ENCODE peak calls at places on chromosomes 3 and 15, in eight cellular contexts. One of them, this sample, is unnamed.
A peak's percentile ranks its signal among the peaks of the same experiment; 100 is the strongest.

GRCh38 chr3:44326035-44326434 is 12.5 kb upstream of the TCAIM start:
- DNase-seq in CD4-positive, alpha-beta memory T cell: no peak
- DNase-seq in H9: no peak
- DNase-seq in IMR-90: peak; percentile 55
- DNase-seq in neuronal stem cell: no peak
- DNase-seq in hepatocyte: no peak
- DNase-seq in sigmoid colon: no peak
- DNase-seq in substantia nigra: no peak
- DNase-seq in this sample: no peak

GRCh38 chr15:71806452-71806931 is 3.9 kb upstream of the NR2E3 start:
- DNase-seq in CD4-positive, alpha-beta memory T cell: no peak
- DNase-seq in H9: no peak
- DNase-seq in IMR-90: peak; percentile 69
- DNase-seq in neuronal stem cell: no peak
- DNase-seq in hepatocyte: no peak
- DNase-seq in sigmoid colon: no peak
- DNase-seq in substantia nigra: no peak
- DNase-seq in this sample: no peak

GRCh38 chr3:71662056-71662455 is 63.1 kb downstream of the EIF4E3 start:
- DNase-seq in CD4-positive, alpha-beta memory T cell: no peak
- DNase-seq in H9: no peak
- DNase-seq in IMR-90: no peak
- DNase-seq in neuronal stem cell: no peak
- DNase-seq in hepatocyte: no peak
- DNase-seq in sigmoid colon: no peak
- DNase-seq in substantia nigra: no peak
- DNase-seq in this sample: no peak

GRCh38 chr3:140388525-140388924 is 289.3 kb upstream of the TRIM42 start:
- DNase-seq in CD4-positive, alpha-beta memory T cell: no peak
- DNase-seq in H9: no peak
- DNase-seq in IMR-90: no peak
- DNase-seq in neuronal stem cell: no peak
- DNase-seq in hepatocyte: no peak
- DNase-seq in sigmoid colon: no peak
- DNase-seq in substantia nigra: no peak
- DNase-seq in this sample: no peak

GRCh38 chr3:136778865-136779264 is 26.7 kb upstream of the STAG1 start:
- DNase-seq in CD4-positive, alpha-beta memory T cell: no peak
- DNase-seq in H9: no peak
- DNase-seq in IMR-90: peak; percentile 19
- DNase-seq in neuronal stem cell: no peak
- DNase-seq in hepatocyte: no peak
- DNase-seq in sigmoid colon: no peak
- DNase-seq in substantia nigra: no peak
- DNase-seq in this sample: no peak

GRCh38 chr15:81014446-81015093 is 13.8 kb downstream of the TLNRD1 start:
- DNase-seq in CD4-positive, alpha-beta memory T cell: no peak
- DNase-seq in H9: no peak
- DNase-seq in IMR-90: no peak
- DNase-seq in neuronal stem cell: no peak
- DNase-seq in hepatocyte: no peak
- DNase-seq in sigmoid colon: no peak
- DNase-seq in substantia nigra: no peak
- DNase-seq in this sample: no peak

GRCh38 chr15:59999064-59999377 is 5.1 kb upstream of the FOXB1 start:
- DNase-seq in CD4-positive, alpha-beta memory T cell: no peak
- DNase-seq in H9: peak; percentile 67
- DNase-seq in IMR-90: no peak
- DNase-seq in neuronal stem cell: no peak
- DNase-seq in hepatocyte: no peak
- DNase-seq in sigmoid colon: no peak
- DNase-seq in substantia nigra: no peak
- DNase-seq in this sample: no peak

GRCh38 chr15:47184003-47184404 is 533.3 kb upstream of the SEMA6D start:
- DNase-seq in CD4-positive, alpha-beta memory T cell: no peak
- DNase-seq in H9: peak; percentile 69
- DNase-seq in IMR-90: no peak
- DNase-seq in neuronal stem cell: peak; percentile 31
- DNase-seq in hepatocyte: peak; percentile 65
- DNase-seq in sigmoid colon: no peak
- DNase-seq in substantia nigra: no peak
- DNase-seq in this sample: no peak

GRCh38 chr3:123629747-123630047 is 44.8 kb upstream of the HACD2 start:
- DNase-seq in CD4-positive, alpha-beta memory T cell: no peak
- DNase-seq in H9: no peak
- DNase-seq in IMR-90: no peak
- DNase-seq in neuronal stem cell: no peak
- DNase-seq in hepatocyte: no peak
- DNase-seq in sigmoid colon: no peak
- DNase-seq in substantia nigra: no peak
- DNase-seq in this sample: no peak

GRCh38 chr3:57961828-57962447 is 46.3 kb upstream of the FLNB start:
- DNase-seq in CD4-positive, alpha-beta memory T cell: no peak
- DNase-seq in H9: no peak
- DNase-seq in IMR-90: peak; percentile 61
- DNase-seq in neuronal stem cell: no peak
- DNase-seq in hepatocyte: no peak
- DNase-seq in sigmoid colon: no peak
- DNase-seq in substantia nigra: no peak
- DNase-seq in this sample: no peak

GRCh38 chr3:106332884-106333283 is 464.1 kb upstream of the CBLB start:
- DNase-seq in CD4-positive, alpha-beta memory T cell: no peak
- DNase-seq in H9: peak; percentile 34
- DNase-seq in IMR-90: peak; percentile 10
- DNase-seq in neuronal stem cell: no peak
- DNase-seq in hepatocyte: no peak
- DNase-seq in sigmoid colon: no peak
- DNase-seq in substantia nigra: no peak
- DNase-seq in this sample: no peak

DNA sequence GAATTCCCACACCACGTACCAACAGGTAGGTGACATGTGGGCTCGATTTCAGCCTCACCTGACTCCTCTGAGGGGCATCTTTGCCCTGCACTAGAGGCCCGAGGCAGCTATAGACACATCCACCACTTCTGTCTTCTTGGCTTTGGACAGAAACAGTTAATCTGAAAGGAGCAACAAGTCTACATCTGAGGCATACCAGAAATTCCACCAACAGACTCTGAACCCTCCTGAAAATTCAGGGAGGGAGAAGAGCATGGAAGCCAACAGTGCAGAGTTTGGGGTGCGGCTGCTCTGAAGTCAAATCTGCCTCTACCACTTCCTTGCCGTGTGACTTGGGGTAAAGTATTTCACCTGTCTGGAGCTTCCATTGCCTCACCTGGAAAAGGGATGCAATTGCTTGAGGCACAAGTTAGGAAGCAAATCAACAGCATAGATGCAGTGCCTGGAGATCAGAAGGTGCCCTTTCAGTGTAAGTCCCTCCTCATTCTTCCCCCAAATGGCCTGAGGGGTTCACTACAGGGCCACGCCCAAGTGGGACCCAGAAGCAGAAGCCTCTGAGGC is 119.8 kb downstream of the SHQ1 start:
- DNase-seq in CD4-positive, alpha-beta memory T cell: no peak
- DNase-seq in H9: no peak
- DNase-seq in IMR-90: no peak
- DNase-seq in neuronal stem cell: no peak
- DNase-seq in hepatocyte: no peak
- DNase-seq in sigmoid colon: no peak
- DNase-seq in substantia nigra: no peak
- DNase-seq in this sample: no peak
- H3K27ac ChIP-seq in CD4-positive, alpha-beta memory T cell: no peak overlapping the region
- H3K27ac ChIP-seq in H9: no peak overlapping the region
- H3K27ac ChIP-seq in IMR-90: no peak overlapping the region
- H3K27ac ChIP-seq in neuronal stem cell: no peak overlapping the region
- H3K27ac ChIP-seq in hepatocyte: no peak overlapping the region
- H3K27ac ChIP-seq in sigmoid colon: no peak overlapping the region
- H3K27ac ChIP-seq in substantia nigra: no peak overlapping the region
- H3K27ac ChIP-seq in this sample: no peak overlapping the region

DNA sequence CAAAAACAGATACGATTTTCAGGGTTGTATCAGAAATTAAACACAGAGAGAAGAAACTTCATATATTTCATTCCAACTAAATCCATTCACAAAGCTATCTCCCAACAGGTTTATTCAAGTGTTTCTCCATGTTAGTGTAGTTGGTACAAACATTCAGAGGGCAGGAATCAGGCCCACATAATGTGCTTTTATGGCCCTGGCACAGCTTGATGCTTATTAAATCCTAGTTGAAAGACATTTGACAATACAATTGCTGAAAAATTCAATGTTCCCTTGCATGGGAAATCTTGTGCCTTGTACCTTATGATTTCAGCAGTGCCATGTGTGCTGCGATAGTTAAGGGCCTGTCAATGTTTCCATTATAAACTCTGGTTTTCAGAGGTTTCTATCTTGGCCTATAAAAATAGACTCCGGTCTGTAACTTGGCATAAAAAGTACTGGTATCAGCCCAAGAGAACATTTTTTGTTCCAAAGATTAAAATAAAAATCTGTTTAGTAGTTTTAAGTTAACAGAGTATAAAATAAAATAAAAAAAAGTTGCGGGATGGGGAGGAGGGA is 207.2 kb downstream of the TBC1D5 start:
- DNase-seq in CD4-positive, alpha-beta memory T cell: no peak
- DNase-seq in H9: no peak
- DNase-seq in IMR-90: no peak
- DNase-seq in neuronal stem cell: no peak
- DNase-seq in hepatocyte: no peak
- DNase-seq in sigmoid colon: no peak
- DNase-seq in substantia nigra: no peak
- DNase-seq in this sample: no peak
- H3K27ac ChIP-seq in CD4-positive, alpha-beta memory T cell: no peak overlapping the region
- H3K27ac ChIP-seq in H9: no peak overlapping the region
- H3K27ac ChIP-seq in IMR-90: no peak overlapping the region
- H3K27ac ChIP-seq in neuronal stem cell: no peak overlapping the region
- H3K27ac ChIP-seq in hepatocyte: no peak overlapping the region
- H3K27ac ChIP-seq in sigmoid colon: no peak overlapping the region
- H3K27ac ChIP-seq in substantia nigra: no peak overlapping the region
- H3K27ac ChIP-seq in this sample: no peak overlapping the region

GRCh38 chr15:98764296-98764695 is 116.0 kb downstream of the IGF1R start:
- DNase-seq in CD4-positive, alpha-beta memory T cell: no peak
- DNase-seq in H9: no peak
- DNase-seq in IMR-90: no peak
- DNase-seq in neuronal stem cell: no peak
- DNase-seq in hepatocyte: no peak
- DNase-seq in sigmoid colon: no peak
- DNase-seq in substantia nigra: no peak
- DNase-seq in this sample: no peak

GRCh38 chr15:98758224-98758623 is 109.9 kb downstream of the IGF1R start:
- DNase-seq in CD4-positive, alpha-beta memory T cell: no peak
- DNase-seq in H9: no peak
- DNase-seq in IMR-90: no peak
- DNase-seq in neuronal stem cell: no peak
- DNase-seq in hepatocyte: no peak
- DNase-seq in sigmoid colon: no peak
- DNase-seq in substantia nigra: no peak
- DNase-seq in this sample: no peak

GRCh38 chr15:98760112-98760826 is 111.9 kb downstream of the IGF1R start:
- DNase-seq in CD4-positive, alpha-beta memory T cell: no peak
- DNase-seq in H9: no peak
- DNase-seq in IMR-90: no peak
- DNase-seq in neuronal stem cell: no peak
- DNase-seq in hepatocyte: no peak
- DNase-seq in sigmoid colon: peak; percentile 70
- DNase-seq in substantia nigra: no peak
- DNase-seq in this sample: no peak

GRCh38 chr15:98763179-98763578 is 114.8 kb downstream of the IGF1R start:
- DNase-seq in CD4-positive, alpha-beta memory T cell: no peak
- DNase-seq in H9: no peak
- DNase-seq in IMR-90: no peak
- DNase-seq in neuronal stem cell: no peak
- DNase-seq in hepatocyte: no peak
- DNase-seq in sigmoid colon: no peak
- DNase-seq in substantia nigra: no peak
- DNase-seq in this sample: no peak

DNA sequence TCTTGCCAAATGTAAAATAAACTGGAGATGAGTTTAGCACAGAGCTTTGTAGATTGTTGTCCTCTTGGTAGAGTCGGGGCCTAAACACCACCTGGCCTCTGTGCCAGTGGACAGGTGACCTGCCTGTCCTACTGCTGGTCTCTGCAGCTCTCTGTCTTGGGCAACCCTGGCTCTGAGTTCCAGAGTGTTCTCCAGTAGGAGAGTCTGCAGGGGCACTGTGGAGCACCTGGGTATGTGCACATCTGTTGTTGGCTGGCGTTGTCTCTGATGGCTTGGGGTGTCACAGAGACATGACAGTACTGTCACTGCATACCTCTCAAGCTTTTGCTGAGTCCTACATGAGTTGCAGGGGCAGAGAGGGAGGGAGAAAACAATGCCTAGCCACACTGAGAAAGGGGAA is 112.6 kb downstream of the IGF1R start:
- DNase-seq in CD4-positive, alpha-beta memory T cell: no peak
- DNase-seq in H9: no peak
- DNase-seq in IMR-90: no peak
- DNase-seq in neuronal stem cell: no peak
- DNase-seq in hepatocyte: no peak
- DNase-seq in sigmoid colon: no peak
- DNase-seq in substantia nigra: no peak
- DNase-seq in this sample: no peak
- H3K27ac ChIP-seq in CD4-positive, alpha-beta memory T cell: no peak overlapping the region
- H3K27ac ChIP-seq in H9: no peak overlapping the region
- H3K27ac ChIP-seq in IMR-90: no peak overlapping the region
- H3K27ac ChIP-seq in neuronal stem cell: no peak overlapping the region
- H3K27ac ChIP-seq in hepatocyte: no peak overlapping the region
- H3K27ac ChIP-seq in sigmoid colon: no peak overlapping the region
- H3K27ac ChIP-seq in substantia nigra: no peak overlapping the region
- H3K27ac ChIP-seq in this sample: no peak overlapping the region

GRCh38 chr3:125593991-125594574 is 1.2 kb downstream of the OSBPL11 start:
- DNase-seq in CD4-positive, alpha-beta memory T cell: no peak
- DNase-seq in H9: no peak
- DNase-seq in IMR-90: no peak
- DNase-seq in neuronal stem cell: no peak
- DNase-seq in hepatocyte: no peak
- DNase-seq in sigmoid colon: no peak
- DNase-seq in substantia nigra: no peak
- DNase-seq in this sample: no peak
- H3K27ac ChIP-seq in CD4-positive, alpha-beta memory T cell: peak overlapping the region; percentile 75
- H3K27ac ChIP-seq in H9: no peak overlapping the region
- H3K27ac ChIP-seq in IMR-90: peak overlapping the region; percentile 75
- H3K27ac ChIP-seq in neuronal stem cell: no peak overlapping the region
- H3K27ac ChIP-seq in hepatocyte: peak overlapping the region; percentile 89
- H3K27ac ChIP-seq in sigmoid colon: peak overlapping the region; percentile 89
- H3K27ac ChIP-seq in substantia nigra: peak overlapping the region; percentile 86
- H3K27ac ChIP-seq in this sample: no peak overlapping the region

GRCh38 chr3:149371723-149372114 is 5.7 kb downstream of the TM4SF1 start:
- DNase-seq in CD4-positive, alpha-beta memory T cell: no peak
- DNase-seq in H9: no peak
- DNase-seq in IMR-90: no peak
- DNase-seq in neuronal stem cell: no peak
- DNase-seq in hepatocyte: no peak
- DNase-seq in sigmoid colon: no peak
- DNase-seq in substantia nigra: no peak
- DNase-seq in this sample: no peak
- H3K27ac ChIP-seq in CD4-positive, alpha-beta memory T cell: no peak overlapping the region
- H3K27ac ChIP-seq in H9: no peak overlapping the region
- H3K27ac ChIP-seq in IMR-90: peak overlapping the region; percentile 67
- H3K27ac ChIP-seq in neuronal stem cell: no peak overlapping the region
- H3K27ac ChIP-seq in hepatocyte: peak overlapping the region; percentile 90
- H3K27ac ChIP-seq in sigmoid colon: no peak overlapping the region
- H3K27ac ChIP-seq in substantia nigra: no peak overlapping the region
- H3K27ac ChIP-seq in this sample: no peak overlapping the region

DNA sequence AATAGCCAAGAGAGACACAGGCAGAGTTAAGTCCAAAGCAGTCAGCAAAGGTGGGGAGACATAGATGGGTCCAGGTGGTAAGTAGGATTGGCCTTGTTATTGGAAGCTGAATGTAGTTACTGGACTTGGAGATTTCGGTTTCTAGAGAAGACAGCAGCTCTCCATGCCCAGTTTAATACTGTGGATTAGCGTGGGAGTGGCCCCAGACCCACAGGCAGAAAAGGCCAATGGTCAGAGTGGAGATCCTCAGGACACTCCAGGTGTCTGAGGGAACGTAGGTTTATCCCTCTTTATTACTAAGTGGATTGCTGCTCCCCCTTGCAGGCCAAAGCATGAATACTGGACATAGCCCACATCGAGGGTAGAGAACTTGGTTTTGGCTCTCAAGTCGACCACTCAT is 225.4 kb upstream of the TPRG1 start:
- DNase-seq in CD4-positive, alpha-beta memory T cell: no peak
- DNase-seq in H9: no peak
- DNase-seq in IMR-90: no peak
- DNase-seq in neuronal stem cell: no peak
- DNase-seq in hepatocyte: no peak
- DNase-seq in sigmoid colon: no peak
- DNase-seq in substantia nigra: no peak
- DNase-seq in this sample: no peak
- H3K27ac ChIP-seq in CD4-positive, alpha-beta memory T cell: no peak overlapping the region
- H3K27ac ChIP-seq in H9: no peak overlapping the region
- H3K27ac ChIP-seq in IMR-90: no peak overlapping the region
- H3K27ac ChIP-seq in neuronal stem cell: no peak overlapping the region
- H3K27ac ChIP-seq in hepatocyte: no peak overlapping the region
- H3K27ac ChIP-seq in sigmoid colon: peak overlapping the region; percentile 97
- H3K27ac ChIP-seq in substantia nigra: peak overlapping the region; percentile 95
- H3K27ac ChIP-seq in this sample: no peak overlapping the region